ENCODE peak calls at places on chromosomes 12 and 14, in four cellular contexts. M is neural progenitor cell, L is Caco-2, F is aorta. A is an unnamed sample.

GRCh38 chr12:63028951-63029350 is 94.0 kb upstream of the PPM1H start:
- DNase-seq in L (no peak), M (no peak), F (no peak), A (no peak)

GRCh38 chr14:75042040-75042439 is 9.2 kb downstream of the MLH3 start:
- DNase-seq in M (no peak), F (no peak), L (no peak), A (no peak)

GRCh38 chr12:21296751-21297406 is 37.8 kb downstream of the SLCO1A2 start:
- DNase-seq in F (no peak), M (peak; percentile 19), L (no peak), A (no peak)

GRCh38 chr12:79288946-79289345 is 401.8 kb downstream of the PAWR start:
- DNase-seq in L (no peak), F (no peak), M (no peak), A (no peak)

GRCh38 chr12:42291680-42292079 is 34.2 kb downstream of the ZCRB1 start:
- DNase-seq in M (no peak), L (no peak), F (no peak), A (no peak)

GRCh38 chr14:22429546-22429945 is 159.5 kb downstream of the DAD1 start:
- DNase-seq in M (no peak), F (no peak), L (no peak), A (no peak)

GRCh38 chr14:31936100-31936499 is 141.0 kb upstream of the ARHGAP5 start:
- DNase-seq in M (no peak), L (peak; percentile 69), F (no peak), A (no peak)

GRCh38 chr12:52806169-52806811 is 7.6 kb downstream of the KRT4 start:
- DNase-seq in F (no peak), M (no peak), L (no peak), A (peak; percentile 3)

GRCh38 chr14:94101748-94102147 is 8.8 kb upstream of the IFI27 start:
- DNase-seq in M (no peak), L (no peak), F (no peak), A (no peak)

GRCh38 chr12:57416039-57416996 is 14.5 kb downstream of the R3HDM2 start:
- DNase-seq in L (no peak), M (no peak), F (no peak), A (no peak)

GRCh38 chr14:54796961-54797360 is 105.7 kb downstream of the GCH1 start:
- DNase-seq in L (no peak), M (no peak), F (no peak), A (no peak)

GRCh38 chr12:58242803-58243628 is 301.6 kb downstream of the ATP23 start:
- DNase-seq in M (peak; percentile 46), F (no peak), L (no peak), A (no peak)

GRCh38 chr12:72989458-72989947 is 717.3 kb downstream of the TRHDE start:
- DNase-seq in L (no peak), F (no peak), M (no peak), A (no peak)

GRCh38 chr12:10101648-10102220 is 2.9 kb upstream of the CLEC1A start:
- DNase-seq in F (no peak), M (no peak), L (no peak), A (no peak)

GRCh38 chr12:54222609-54223008 is 33.8 kb upstream of the SMUG1 start:
- DNase-seq in L (no peak), F (no peak), M (no peak), A (no peak)

GRCh38 chr14:106691601-106692291 is 1165.4 kb downstream of the TMEM121 start:
- DNase-seq in M (no peak), L (peak; percentile 41), F (peak; percentile 42), A (peak; percentile 67)

GRCh38 chr14:55578511-55578910 is 1.5 kb upstream of the KTN1 start:
- DNase-seq in L (no peak), M (peak; percentile 38), F (no peak), A (no peak)

GRCh38 chr14:46290706-46291105 is 360.9 kb downstream of the RPL10L start:
- DNase-seq in M (no peak), L (no peak), F (no peak), A (no peak)

GRCh38 chr12:1216560-1216959 is 225.5 kb downstream of the ERC1 start:
- DNase-seq in L (no peak), M (no peak), F (no peak), A (no peak)

GRCh38 chr14:42143114-42143513 is 536.4 kb downstream of the LRFN5 start:
- DNase-seq in F (no peak), L (no peak), M (no peak), A (no peak)

GRCh38 chr12:106655577-106655976 is 72.8 kb downstream of the RFX4 start:
- DNase-seq in L (no peak), M (no peak), F (no peak), A (no peak)

GRCh38 chr12:96047621-96048211 is 12.3 kb upstream of the LTA4H start:
- DNase-seq in L (no peak), M (no peak), F (no peak), A (peak; percentile 71)

GRCh38 chr12:124311292-124312109 is 16.6 kb downstream of the RFLNA start:
- DNase-seq in M (no peak), L (no peak), F (no peak), A (no peak)

GRCh38 chr14:66233571-66233970 is 252.6 kb upstream of the CCDC196 start:
- DNase-seq in L (no peak), M (no peak), F (no peak), A (no peak)

GRCh38 chr12:75977952-75978671 is 53.5 kb downstream of the PHLDA1 start:
- DNase-seq in L (peak; percentile 94), M (no peak), F (peak; percentile 82), A (no peak)

GRCh38 chr14:95681153-95681552 is 5.1 kb upstream of the TCL1B start:
- DNase-seq in M (no peak), L (no peak), F (no peak), A (no peak)

GRCh38 chr12:124686885-124687694 is 119.7 kb upstream of the NCOR2 start:
- DNase-seq in L (no peak), M (no peak), F (no peak), A (no peak)

GRCh38 chr14:65835501-65835900 is 423.0 kb downstream of the FUT8 start:
- DNase-seq in F (no peak), L (no peak), M (no peak), A (no peak)

GRCh38 chr14:35326364-35326763 is 34.2 kb downstream of the PSMA6 start:
- DNase-seq in M (no peak), F (no peak), L (no peak), A (no peak)

DNA sequence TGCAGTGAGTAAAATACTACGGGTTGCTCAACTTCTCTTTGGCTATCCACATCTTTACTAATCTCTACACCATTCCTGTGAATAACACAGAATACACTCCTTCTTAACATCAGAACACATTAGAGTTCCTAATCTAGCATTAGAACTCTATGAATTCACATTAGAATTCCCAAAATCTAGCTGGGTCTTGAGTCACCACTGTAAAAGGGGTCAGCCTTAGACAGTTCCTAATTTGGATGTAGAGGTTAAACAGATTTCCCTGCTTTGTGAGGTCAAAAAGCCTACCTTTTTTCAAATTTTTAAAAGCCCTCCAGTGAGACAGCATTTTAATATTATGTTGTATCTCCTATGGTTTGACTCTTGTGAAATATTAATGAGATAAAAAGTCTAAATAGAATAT is 7.4 kb downstream of the HNRNPC start:
- DNase-seq in M (no peak), F (no peak), L (no peak), A (no peak)
- H3K4me1 ChIP-seq in M (peaks cover 70% of the 10 kb centered on the region), F (peaks cover 13% of the 10 kb centered on the region), L (peaks cover 14% of the 10 kb centered on the region), A (peaks cover 84% of the 10 kb centered on the region)

DNA sequence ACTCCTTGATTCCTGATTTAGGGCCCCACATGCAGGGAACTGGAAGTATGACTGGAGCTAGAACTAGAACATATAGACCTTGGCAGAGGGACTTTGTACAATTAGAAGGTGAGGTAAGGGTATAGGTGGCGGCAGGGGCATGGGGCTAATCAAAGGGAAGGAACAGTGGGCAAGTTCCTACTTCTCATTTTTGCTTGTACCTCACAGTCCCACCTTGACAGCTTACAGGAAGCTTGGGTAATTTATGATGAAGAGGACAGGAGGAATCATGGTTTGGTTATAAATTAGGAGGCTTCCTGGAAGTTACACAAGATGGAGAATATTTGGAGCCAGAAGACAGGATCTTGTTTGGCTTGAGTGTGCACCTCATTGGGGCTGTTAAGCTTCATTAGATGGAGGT is 33.4 kb downstream of the SUSD6 start:
- DNase-seq in M (no peak), F (no peak), L (no peak), A (no peak)
- H3K4me1 ChIP-seq in M (peaks cover 8% of the 10 kb centered on the region), F (peaks cover 7% of the 10 kb centered on the region), L (peaks cover 31% of the 10 kb centered on the region), A (peaks cover 74% of the 10 kb centered on the region)

GRCh38 chr12:68482660-68483059 is 128.0 kb upstream of the RAP1B start:
- DNase-seq in F (no peak), L (no peak), M (no peak), A (no peak)

GRCh38 chr12:68481181-68481941 is 129.3 kb upstream of the RAP1B start:
- DNase-seq in M (no peak), F (no peak), L (no peak), A (no peak)

GRCh38 chr12:68482014-68482413 is 128.7 kb upstream of the RAP1B start:
- DNase-seq in M (no peak), L (no peak), F (no peak), A (no peak)

GRCh38 chr12:68480526-68480925 is 130.2 kb upstream of the RAP1B start:
- DNase-seq in M (no peak), L (no peak), F (no peak), A (no peak)

DNA sequence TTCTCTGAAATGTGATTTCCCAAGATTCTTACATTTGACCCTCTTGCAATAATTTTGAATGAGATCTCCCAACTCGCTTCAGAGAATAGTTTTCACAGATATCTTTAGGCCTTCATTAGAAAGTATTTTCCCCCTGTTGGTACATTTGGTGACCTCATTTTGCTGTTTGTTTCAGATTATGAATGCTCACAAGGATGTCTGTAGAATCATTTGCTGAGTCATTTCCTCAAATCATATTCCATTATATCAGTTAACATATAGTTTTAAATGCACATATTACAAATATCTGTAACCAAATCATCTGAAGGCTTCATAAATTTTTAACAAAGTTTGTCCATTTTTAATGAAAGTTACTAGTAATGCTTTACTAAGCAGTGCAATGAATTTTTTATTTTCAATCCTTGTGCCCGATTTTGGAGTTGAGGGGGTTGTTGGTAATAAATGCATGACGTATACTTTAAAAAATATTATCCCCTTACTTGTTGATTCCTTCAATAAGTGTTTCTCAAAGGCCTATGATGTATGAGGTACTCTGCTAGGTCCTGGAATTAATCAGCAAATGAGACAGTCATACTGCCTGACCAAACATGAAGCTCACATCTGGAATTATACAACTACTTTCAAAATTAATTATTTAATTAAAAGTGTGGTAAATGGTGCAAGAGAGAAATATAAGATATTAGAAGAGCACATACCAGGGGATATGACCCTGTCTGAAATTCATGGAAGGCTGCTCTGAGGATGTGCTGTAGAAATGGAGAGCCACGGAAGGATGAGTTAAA is 126.9 kb upstream of the RAP1B start:
- DNase-seq in M (no peak), L (no peak), F (no peak), A (no peak)
- H3K4me1 ChIP-seq in M (no peaks in the 10 kb centered on the region), L (no peaks in the 10 kb centered on the region), F (no peaks in the 10 kb centered on the region), A (no peaks in the 10 kb centered on the region)

GRCh38 chr14:100667706-100668105 is 59.0 kb upstream of the DLK1 start:
- DNase-seq in F (no peak), M (no peak), L (no peak), A (no peak)
- H3K4me1 ChIP-seq in F (no peaks in the 10 kb centered on the region), M (peaks cover 35% of the 10 kb centered on the region), L (peaks cover 2% of the 10 kb centered on the region), A (peaks cover 12% of the 10 kb centered on the region)

DNA sequence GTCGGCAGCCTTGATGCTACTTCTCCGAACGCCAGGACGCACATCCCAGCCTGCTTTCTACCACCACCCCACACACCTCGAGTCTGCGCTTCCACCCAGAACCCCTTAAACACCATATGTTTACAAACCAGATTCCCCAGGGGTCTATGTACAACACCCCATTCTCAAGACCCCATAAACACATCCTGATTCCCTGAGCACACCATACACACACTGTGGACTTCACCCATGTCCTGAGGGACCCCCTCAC is 738 bp downstream of the TTC7B start:
- DNase-seq in M (no peak), F (no peak), L (no peak), A (no peak)
- H3K4me1 ChIP-seq in M (peaks cover 4% of the 10 kb centered on the region), F (no peaks in the 10 kb centered on the region), L (peaks cover 12% of the 10 kb centered on the region), A (peaks cover 7% of the 10 kb centered on the region)

A was measured in upper lobe of right lung.